ENCODE peak calls at places on chromosome 12, in ten cellular contexts. One of them, this sample, is unnamed.

GRCh38 chr12:8226355-8226754 is 1.1 kb downstream of the FAM90A1 start:
- DNase-seq in GM12865: no peak
- DNase-seq in mucosa of descending colon: no peak
- DNase-seq in choroid plexus epithelial cell: no peak
- DNase-seq in fibroblast of mammary gland: no peak
- DNase-seq in endothelial cell: no peak
- DNase-seq in GM20000: no peak
- DNase-seq in fibroblast of villous mesenchyme: no peak
- DNase-seq in HFF-Myc: no peak
- DNase-seq in AG09319: no peak
- DNase-seq in this sample: no peak

GRCh38 chr12:121536058-121536928 is 44.5 kb downstream of the KDM2B start:
- DNase-seq in choroid plexus epithelial cell: peak
- DNase-seq in GM20000: peak
- DNase-seq in GM12865: peak
- DNase-seq in fibroblast of villous mesenchyme: peak
- DNase-seq in HFF-Myc: peak
- DNase-seq in fibroblast of mammary gland: peak
- DNase-seq in AG09319: peak
- DNase-seq in mucosa of descending colon: peak
- DNase-seq in endothelial cell: peak
- DNase-seq in this sample: peak

GRCh38 chr12:74317078-74317581 is 220.5 kb upstream of the ATXN7L3B start:
- DNase-seq in choroid plexus epithelial cell: peak
- DNase-seq in AG09319: no peak
- DNase-seq in endothelial cell: peak
- DNase-seq in mucosa of descending colon: no peak
- DNase-seq in HFF-Myc: no peak
- DNase-seq in fibroblast of villous mesenchyme: peak
- DNase-seq in GM20000: no peak
- DNase-seq in fibroblast of mammary gland: peak
- DNase-seq in GM12865: peak
- DNase-seq in this sample: no peak

GRCh38 chr12:109053382-109054123 is 1.2 kb downstream of the USP30 start:
- DNase-seq in mucosa of descending colon: no peak
- DNase-seq in GM20000: peak
- DNase-seq in fibroblast of villous mesenchyme: peak
- DNase-seq in choroid plexus epithelial cell: peak
- DNase-seq in GM12865: peak
- DNase-seq in HFF-Myc: no peak
- DNase-seq in fibroblast of mammary gland: peak
- DNase-seq in AG09319: no peak
- DNase-seq in endothelial cell: no peak
- DNase-seq in this sample: no peak

GRCh38 chr12:29863665-29864064 is 79.9 kb upstream of the TMTC1 start:
- DNase-seq in GM20000: no peak
- DNase-seq in fibroblast of villous mesenchyme: no peak
- DNase-seq in HFF-Myc: no peak
- DNase-seq in mucosa of descending colon: no peak
- DNase-seq in GM12865: no peak
- DNase-seq in choroid plexus epithelial cell: no peak
- DNase-seq in AG09319: no peak
- DNase-seq in fibroblast of mammary gland: no peak
- DNase-seq in endothelial cell: no peak
- DNase-seq in this sample: no peak

GRCh38 chr12:116236148-116236731 is 41.3 kb downstream of the MED13L start:
- DNase-seq in GM20000: peak
- DNase-seq in fibroblast of villous mesenchyme: peak
- DNase-seq in endothelial cell: peak
- DNase-seq in choroid plexus epithelial cell: peak
- DNase-seq in HFF-Myc: peak
- DNase-seq in mucosa of descending colon: no peak
- DNase-seq in fibroblast of mammary gland: peak
- DNase-seq in GM12865: peak
- DNase-seq in AG09319: no peak
- DNase-seq in this sample: peak

GRCh38 chr12:42905419-42905705 is 315.8 kb upstream of the PRICKLE1 start:
- DNase-seq in fibroblast of mammary gland: no peak
- DNase-seq in mucosa of descending colon: no peak
- DNase-seq in HFF-Myc: no peak
- DNase-seq in GM12865: no peak
- DNase-seq in AG09319: no peak
- DNase-seq in endothelial cell: no peak
- DNase-seq in choroid plexus epithelial cell: no peak
- DNase-seq in GM20000: no peak
- DNase-seq in fibroblast of villous mesenchyme: no peak
- DNase-seq in this sample: no peak

GRCh38 chr12:46260153-46260912 is 8.5 kb downstream of the SLC38A1 start:
- DNase-seq in GM20000: no peak
- DNase-seq in AG09319: no peak
- DNase-seq in fibroblast of mammary gland: peak
- DNase-seq in mucosa of descending colon: no peak
- DNase-seq in HFF-Myc: no peak
- DNase-seq in choroid plexus epithelial cell: peak
- DNase-seq in GM12865: no peak
- DNase-seq in endothelial cell: no peak
- DNase-seq in fibroblast of villous mesenchyme: peak
- DNase-seq in this sample: no peak

GRCh38 chr12:125193798-125194562 is 128.7 kb downstream of the AACS start:
- DNase-seq in AG09319: no peak
- DNase-seq in GM20000: no peak
- DNase-seq in fibroblast of mammary gland: peak
- DNase-seq in endothelial cell: no peak
- DNase-seq in fibroblast of villous mesenchyme: no peak
- DNase-seq in mucosa of descending colon: no peak
- DNase-seq in HFF-Myc: no peak
- DNase-seq in GM12865: no peak
- DNase-seq in choroid plexus epithelial cell: no peak
- DNase-seq in this sample: peak

GRCh38 chr12:71746983-71747611 is 7.6 kb upstream of the RAB21 start:
- DNase-seq in HFF-Myc: no peak
- DNase-seq in fibroblast of mammary gland: peak
- DNase-seq in endothelial cell: peak
- DNase-seq in AG09319: peak
- DNase-seq in GM20000: peak
- DNase-seq in GM12865: peak
- DNase-seq in fibroblast of villous mesenchyme: peak
- DNase-seq in choroid plexus epithelial cell: peak
- DNase-seq in mucosa of descending colon: no peak
- DNase-seq in this sample: no peak

GRCh38 chr12:3250576-3250975 is 173.4 kb downstream of the TSPAN9 start:
- DNase-seq in mucosa of descending colon: no peak
- DNase-seq in AG09319: no peak
- DNase-seq in HFF-Myc: no peak
- DNase-seq in choroid plexus epithelial cell: no peak
- DNase-seq in fibroblast of villous mesenchyme: no peak
- DNase-seq in fibroblast of mammary gland: no peak
- DNase-seq in GM12865: no peak
- DNase-seq in GM20000: no peak
- DNase-seq in endothelial cell: no peak
- DNase-seq in this sample: no peak

GRCh38 chr12:94271351-94271750 is 123.0 kb downstream of the PLXNC1 start:
- DNase-seq in GM12865: peak
- DNase-seq in GM20000: no peak
- DNase-seq in HFF-Myc: no peak
- DNase-seq in AG09319: no peak
- DNase-seq in mucosa of descending colon: no peak
- DNase-seq in endothelial cell: no peak
- DNase-seq in fibroblast of villous mesenchyme: no peak
- DNase-seq in choroid plexus epithelial cell: peak
- DNase-seq in fibroblast of mammary gland: no peak
- DNase-seq in this sample: no peak

GRCh38 chr12:55515696-55516095 is 23.5 kb downstream of the OR6C68 start:
- DNase-seq in AG09319: no peak
- DNase-seq in choroid plexus epithelial cell: no peak
- DNase-seq in mucosa of descending colon: no peak
- DNase-seq in fibroblast of villous mesenchyme: no peak
- DNase-seq in fibroblast of mammary gland: no peak
- DNase-seq in GM20000: no peak
- DNase-seq in endothelial cell: no peak
- DNase-seq in HFF-Myc: no peak
- DNase-seq in GM12865: peak
- DNase-seq in this sample: no peak

DNA sequence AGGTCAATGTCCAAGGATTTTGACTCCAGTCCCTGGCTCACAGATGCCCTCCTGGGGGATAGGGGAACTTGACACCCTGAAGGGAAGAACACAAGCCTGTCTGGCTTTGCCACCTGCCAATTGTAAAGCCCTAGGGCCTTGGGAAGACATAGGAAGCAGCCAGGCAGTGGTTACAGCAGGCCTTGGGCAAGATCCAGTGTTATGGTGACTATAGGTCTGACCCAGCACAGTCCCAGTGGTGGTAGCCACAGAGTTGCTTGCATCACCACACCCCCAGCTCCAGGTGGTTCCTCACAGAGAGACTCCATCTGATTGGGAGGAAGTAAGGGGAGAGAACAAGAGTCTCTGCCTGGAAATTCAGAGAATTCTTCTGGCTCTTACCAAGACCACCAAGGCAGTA is 24.2 kb downstream of the OR6C68 start:
- DNase-seq in GM20000: no peak
- DNase-seq in GM12865: no peak
- DNase-seq in endothelial cell: no peak
- DNase-seq in HFF-Myc: no peak
- DNase-seq in fibroblast of mammary gland: no peak
- DNase-seq in mucosa of descending colon: no peak
- DNase-seq in fibroblast of villous mesenchyme: no peak
- DNase-seq in choroid plexus epithelial cell: no peak
- DNase-seq in AG09319: no peak
- DNase-seq in this sample: no peak
- TF ChIP-seq CTCF in GM20000: no peak
- TF ChIP-seq CTCF in GM12865: no peak
- TF ChIP-seq CTCF in endothelial cell: no peak
- TF ChIP-seq CTCF in HFF-Myc: no peak
- TF ChIP-seq CTCF in fibroblast of mammary gland: no peak
- TF ChIP-seq CTCF in mucosa of descending colon: no peak
- TF ChIP-seq CTCF in fibroblast of villous mesenchyme: no peak
- TF ChIP-seq CTCF in choroid plexus epithelial cell: no peak
- TF ChIP-seq CTCF in AG09319: no peak
- TF ChIP-seq CTCF in this sample: no peak

GRCh38 chr12:10031318-10031717 is 836 bp downstream of the CLEC9A start:
- DNase-seq in mucosa of descending colon: no peak
- DNase-seq in choroid plexus epithelial cell: peak
- DNase-seq in HFF-Myc: no peak
- DNase-seq in GM20000: no peak
- DNase-seq in AG09319: no peak
- DNase-seq in endothelial cell: no peak
- DNase-seq in fibroblast of mammary gland: peak
- DNase-seq in fibroblast of villous mesenchyme: peak
- DNase-seq in GM12865: no peak
- DNase-seq in this sample: no peak

GRCh38 chr12:10031771-10032175 is 1.3 kb downstream of the CLEC9A start:
- DNase-seq in mucosa of descending colon: no peak
- DNase-seq in HFF-Myc: peak
- DNase-seq in AG09319: peak
- DNase-seq in fibroblast of mammary gland: peak
- DNase-seq in endothelial cell: no peak
- DNase-seq in fibroblast of villous mesenchyme: peak
- DNase-seq in GM20000: no peak
- DNase-seq in choroid plexus epithelial cell: peak
- DNase-seq in GM12865: no peak
- DNase-seq in this sample: no peak

GRCh38 chr12:10030446-10030845 is at the start of gene CLEC9A:
- DNase-seq in GM12865: no peak
- DNase-seq in fibroblast of villous mesenchyme: no peak
- DNase-seq in AG09319: no peak
- DNase-seq in HFF-Myc: no peak
- DNase-seq in GM20000: no peak
- DNase-seq in mucosa of descending colon: no peak
- DNase-seq in fibroblast of mammary gland: no peak
- DNase-seq in choroid plexus epithelial cell: no peak
- DNase-seq in endothelial cell: no peak
- DNase-seq in this sample: no peak

DNA sequence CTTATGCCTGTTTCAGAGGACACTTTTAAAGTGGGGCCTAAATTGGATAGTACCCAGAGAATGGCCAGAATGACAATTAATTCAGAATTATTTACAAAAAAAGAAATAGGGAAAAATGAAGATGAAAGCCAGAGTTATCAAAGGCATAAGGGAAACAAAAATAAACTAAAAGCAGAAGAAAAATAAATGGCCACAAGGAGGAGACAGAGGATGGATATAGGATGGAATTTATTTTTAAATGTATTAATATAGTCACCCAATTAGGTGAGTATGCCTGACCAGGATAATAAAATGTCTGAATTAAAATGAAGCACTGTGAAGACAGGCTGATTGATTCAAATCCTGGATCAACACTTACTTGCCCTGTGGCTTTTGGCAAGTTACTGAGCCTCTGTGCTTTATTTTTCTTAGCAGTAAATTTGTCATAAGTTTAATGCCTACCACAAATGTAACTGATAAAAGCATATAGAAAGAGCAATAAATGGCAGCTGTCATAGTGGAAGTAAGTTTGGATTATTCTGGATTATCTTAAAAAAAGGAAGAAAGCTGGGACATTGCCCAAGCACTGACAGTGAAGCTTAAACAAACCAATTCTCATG is 3.4 kb downstream of the CLEC9A start:
- DNase-seq in choroid plexus epithelial cell: peak
- DNase-seq in mucosa of descending colon: no peak
- DNase-seq in endothelial cell: no peak
- DNase-seq in fibroblast of mammary gland: peak
- DNase-seq in AG09319: no peak
- DNase-seq in fibroblast of villous mesenchyme: peak
- DNase-seq in GM20000: peak
- DNase-seq in GM12865: no peak
- DNase-seq in HFF-Myc: peak
- DNase-seq in this sample: no peak
- TF ChIP-seq CTCF in choroid plexus epithelial cell: peak
- TF ChIP-seq CTCF in mucosa of descending colon: no peak
- TF ChIP-seq CTCF in endothelial cell: peak
- TF ChIP-seq CTCF in fibroblast of mammary gland: peak
- TF ChIP-seq CTCF in AG09319: peak
- TF ChIP-seq CTCF in fibroblast of villous mesenchyme: peak
- TF ChIP-seq CTCF in GM20000: no peak
- TF ChIP-seq CTCF in GM12865: peak
- TF ChIP-seq CTCF in HFF-Myc: peak
- TF ChIP-seq CTCF in this sample: peak

DNA sequence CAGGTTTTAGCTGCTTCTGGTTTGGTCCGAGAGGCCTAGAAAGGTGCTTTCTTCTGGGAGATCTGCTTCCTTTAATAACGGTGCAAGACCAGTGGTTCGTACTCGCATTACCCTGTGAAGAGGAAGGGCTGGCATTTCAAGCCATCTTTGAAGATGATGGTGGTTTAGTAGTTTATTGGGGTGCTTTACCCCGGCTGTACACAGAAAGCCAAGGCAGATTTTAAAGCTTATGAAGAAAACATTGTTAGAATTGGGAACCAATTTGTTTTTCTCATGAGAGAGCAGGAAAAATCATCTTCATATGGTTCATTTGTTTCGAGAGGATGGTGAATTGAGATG is 3.6 kb downstream of the CCND2 start:
- DNase-seq in GM12865: no peak
- DNase-seq in GM20000: no peak
- DNase-seq in endothelial cell: no peak
- DNase-seq in choroid plexus epithelial cell: no peak
- DNase-seq in fibroblast of mammary gland: no peak
- DNase-seq in mucosa of descending colon: no peak
- DNase-seq in fibroblast of villous mesenchyme: no peak
- DNase-seq in AG09319: no peak
- DNase-seq in HFF-Myc: no peak
- DNase-seq in this sample: no peak
- TF ChIP-seq CTCF in GM12865: no peak
- TF ChIP-seq CTCF in GM20000: no peak
- TF ChIP-seq CTCF in endothelial cell: peak
- TF ChIP-seq CTCF in choroid plexus epithelial cell: no peak
- TF ChIP-seq CTCF in fibroblast of mammary gland: no peak
- TF ChIP-seq CTCF in mucosa of descending colon: no peak
- TF ChIP-seq CTCF in fibroblast of villous mesenchyme: no peak
- TF ChIP-seq CTCF in AG09319: no peak
- TF ChIP-seq CTCF in HFF-Myc: no peak
- TF ChIP-seq CTCF in this sample: peak

GRCh38 chr12:93177208-93178153 is 200.2 kb upstream of the NUDT4 start:
- DNase-seq in HFF-Myc: no peak
- DNase-seq in fibroblast of villous mesenchyme: peak
- DNase-seq in mucosa of descending colon: no peak
- DNase-seq in AG09319: no peak
- DNase-seq in fibroblast of mammary gland: no peak
- DNase-seq in endothelial cell: no peak
- DNase-seq in GM12865: no peak
- DNase-seq in GM20000: no peak
- DNase-seq in choroid plexus epithelial cell: peak
- DNase-seq in this sample: no peak
- TF ChIP-seq CTCF in HFF-Myc: no peak
- TF ChIP-seq CTCF in fibroblast of villous mesenchyme: no peak
- TF ChIP-seq CTCF in mucosa of descending colon: no peak
- TF ChIP-seq CTCF in AG09319: no peak
- TF ChIP-seq CTCF in fibroblast of mammary gland: no peak
- TF ChIP-seq CTCF in endothelial cell: no peak
- TF ChIP-seq CTCF in GM12865: no peak
- TF ChIP-seq CTCF in GM20000: no peak
- TF ChIP-seq CTCF in choroid plexus epithelial cell: no peak
- TF ChIP-seq CTCF in this sample: no peak